ENCODE peak calls at places on chromosomes 16 and 17, in eight cellular contexts. Q, K, L, O, B, G, E and Y are unnamed samples.

GRCh38 chr17:5203908-5204294 is 12.2 kb upstream of the ZNF594 start:
- DNase-seq in Q (no peak), K (no peak), L (no peak), O (no peak), B (no peak), G (no peak), E (no peak), Y (no peak)

GRCh38 chr17:35486920-35487727 is 38.6 kb upstream of the SLFN13 start:
- DNase-seq in Q (peak; percentile 91), K (peak; percentile 63), L (no peak), O (peak; percentile 88), B (peak; percentile 46), G (peak; percentile 81), E (no peak), Y (no peak)

GRCh38 chr16:600781-601180 is 10.9 kb downstream of the RAB40C start:
- DNase-seq in Q (no peak), K (no peak), L (no peak), O (no peak), B (no peak), G (no peak), E (no peak), Y (no peak)

GRCh38 chr17:74454197-74455024 is 12.0 kb upstream of the CD300A start:
- DNase-seq in Q (peak; percentile 98), K (no peak), L (peak; percentile 57), O (peak; percentile 94), B (no peak), G (no peak), E (no peak), Y (no peak)

GRCh38 chr17:33562792-33563191 is 269.7 kb upstream of the ASIC2 start:
- DNase-seq in Q (no peak), K (no peak), L (no peak), O (no peak), B (no peak), G (no peak), E (no peak), Y (no peak)

GRCh38 chr17:34357398-34357797 is 1.1 kb downstream of the CCL13 start:
- DNase-seq in Q (no peak), K (no peak), L (no peak), O (no peak), B (no peak), G (no peak), E (no peak), Y (no peak)

GRCh38 chr17:75031972-75032895 is 14.5 kb downstream of the ATP5PD start:
- DNase-seq in Q (peak; percentile 62), K (peak; percentile 32), L (peak; percentile 46), O (peak; percentile 68), B (peak; percentile 53), G (peak; percentile 86), E (no peak), Y (peak; percentile 71)

GRCh38 chr17:49071106-49071505 is 61.5 kb upstream of the B4GALNT2 start:
- DNase-seq in Q (no peak), K (no peak), L (no peak), O (no peak), B (no peak), G (no peak), E (no peak), Y (no peak)

GRCh38 chr17:45976755-45977505 is 22.1 kb upstream of the STH start:
- DNase-seq in Q (no peak), K (no peak), L (no peak), O (no peak), B (no peak), G (no peak), E (no peak), Y (no peak)

GRCh38 chr17:61411114-61411943 is 11.7 kb downstream of the TBX2 start:
- DNase-seq in Q (peak; percentile 91), K (no peak), L (no peak), O (peak; percentile 74), B (peak; percentile 55), G (peak; percentile 62), E (peak; percentile 54), Y (peak; percentile 65)

GRCh38 chr17:79844869-79845600 is 5.8 kb upstream of the CBX4 start:
- DNase-seq in Q (peak; percentile 90), K (peak; percentile 50), L (no peak), O (peak; percentile 62), B (peak; percentile 32), G (peak; percentile 71), E (no peak), Y (peak; percentile 28)

GRCh38 chr16:3662601-3663000 is 8.1 kb downstream of the DNASE1 start:
- DNase-seq in Q (no peak), K (no peak), L (no peak), O (peak; percentile 35), B (no peak), G (no peak), E (no peak), Y (no peak)

GRCh38 chr17:38571833-38572274 is 33.9 kb downstream of the SRCIN1 start:
- DNase-seq in Q (no peak), K (no peak), L (no peak), O (no peak), B (no peak), G (no peak), E (no peak), Y (no peak)

GRCh38 chr16:28477311-28477920 is 5.3 kb upstream of the NPIPB7 start:
- DNase-seq in Q (no peak), K (no peak), L (no peak), O (peak; percentile 29), B (no peak), G (no peak), E (no peak), Y (no peak)

GRCh38 chr16:333406-334094 is 19.0 kb downstream of the AXIN1 start:
- DNase-seq in Q (no peak), K (no peak), L (no peak), O (no peak), B (no peak), G (no peak), E (no peak), Y (no peak)

GRCh38 chr16:63575031-63575430 is 1538.8 kb upstream of the CDH8 start:
- DNase-seq in Q (no peak), K (no peak), L (no peak), O (no peak), B (no peak), G (no peak), E (no peak), Y (no peak)

GRCh38 chr17:52158450-52159042 is at the start of gene CA10:
- DNase-seq in Q (peak; percentile 81), K (no peak), L (peak; percentile 29), O (no peak), B (no peak), G (no peak), E (no peak), Y (peak; percentile 47)

GRCh38 chr16:64121473-64121872 is 1000.4 kb downstream of the CDH11 start:
- DNase-seq in Q (no peak), K (no peak), L (no peak), O (no peak), B (no peak), G (no peak), E (no peak), Y (no peak)

GRCh38 chr17:81514735-81515529 is 2.3 kb upstream of the ACTG1 start:
- DNase-seq in Q (peak; percentile 97), K (peak; percentile 73), L (peak; percentile 47), O (peak; percentile 89), B (peak; percentile 61), G (peak; percentile 93), E (peak; percentile 72), Y (peak; percentile 90)

GRCh38 chr17:74825003-74825627 is 34.6 kb downstream of the GRIN2C start:
- DNase-seq in Q (no peak), K (no peak), L (no peak), O (no peak), B (no peak), G (no peak), E (no peak), Y (no peak)

GRCh38 chr16:27441276-27441675 is 39.3 kb downstream of the IL21R start:
- DNase-seq in Q (no peak), K (no peak), L (no peak), O (no peak), B (no peak), G (no peak), E (no peak), Y (no peak)

GRCh38 chr16:87552772-87553171 is 49.5 kb upstream of the JPH3 start:
- DNase-seq in Q (no peak), K (no peak), L (no peak), O (no peak), B (no peak), G (no peak), E (no peak), Y (no peak)

GRCh38 chr17:61002316-61002736 is 324.7 kb downstream of the BCAS3 start:
- DNase-seq in Q (no peak), K (no peak), L (no peak), O (no peak), B (no peak), G (no peak), E (peak; percentile 49), Y (peak; percentile 37)

GRCh38 chr16:81485225-81485624 is 40.6 kb downstream of the CMIP start:
- DNase-seq in Q (no peak), K (no peak), L (no peak), O (no peak), B (no peak), G (no peak), E (no peak), Y (no peak)

GRCh38 chr16:52611817-52612673 is 65.1 kb upstream of the TOX3 start:
- DNase-seq in Q (no peak), K (no peak), L (peak; percentile 79), O (no peak), B (no peak), G (peak; percentile 71), E (no peak), Y (peak; percentile 48)

GRCh38 chr16:53549970-53550406 is 47.0 kb upstream of the AKTIP start:
- DNase-seq in Q (no peak), K (peak; percentile 23), L (peak; percentile 88), O (no peak), B (peak; percentile 2), G (peak; percentile 73), E (peak; percentile 76), Y (peak; percentile 77)

GRCh38 chr16:35749253-35750141 is 2290.1 kb downstream of the TP53TG3F start:
- DNase-seq in Q (peak; percentile 51), K (no peak), L (no peak), O (peak; percentile 29), B (no peak), G (no peak), E (no peak), Y (no peak)